ENCODE peak calls at places on chromosomes 1 and 21, in seven cellular contexts. H is IMR-90, P is lower lobe of right lung, S is AG04450, Q is astrocyte of the cerebellum, X is hepatocyte, B is mammary epithelial cell. K is an unnamed sample.

GRCh38 chr1:81660286-81660685 is 140.4 kb upstream of the ADGRL2 start:
- DNase-seq in H (peak; percentile 50), P (no peak), S (no peak), Q (no peak), X (peak; percentile 4), B (no peak), K (no peak)

GRCh38 chr1:96388421-96389310 is 332.9 kb upstream of the PTBP2 start:
- DNase-seq in H (peak; percentile 87), P (no peak), S (peak; percentile 45), Q (peak; percentile 37), X (no peak), B (no peak), K (no peak)

GRCh38 chr21:16154961-16155360 is 425.2 kb downstream of the USP25 start:
- DNase-seq in H (no peak), P (no peak), S (no peak), Q (no peak), X (no peak), B (no peak), K (no peak)

GRCh38 chr1:41917835-41918449 is 780 bp downstream of the HIVEP3 start:
- DNase-seq in H (peak; percentile 29), P (peak; percentile 65), S (no peak), Q (no peak), X (peak; percentile 38), B (peak; percentile 41), K (no peak)

GRCh38 chr1:42176902-42177519 is 12.5 kb upstream of the GUCA2A start:
- DNase-seq in H (peak; percentile 55), P (no peak), S (no peak), Q (peak; percentile 35), X (peak; percentile 66), B (peak; percentile 39), K (no peak)

GRCh38 chr1:193700710-193701355 is 514.4 kb upstream of the B3GALT2 start:
- DNase-seq in H (peak; percentile 79), P (no peak), S (no peak), Q (peak; percentile 38), X (peak; percentile 6), B (peak; percentile 47), K (no peak)

GRCh38 chr1:168488153-168488552 is 55.6 kb downstream of the XCL2 start:
- DNase-seq in H (peak; percentile 25), P (no peak), S (no peak), Q (peak; percentile 85), X (no peak), B (peak; percentile 89), K (peak; percentile 25)

GRCh38 chr1:6949991-6950765 is 164.9 kb downstream of the CAMTA1 start:
- DNase-seq in H (no peak), P (no peak), S (no peak), Q (no peak), X (no peak), B (no peak), K (no peak)

GRCh38 chr21:35257413-35257812 is 208.3 kb upstream of the RUNX1 start:
- DNase-seq in H (peak; percentile 96), P (peak; percentile 48), S (peak; percentile 68), Q (peak; percentile 90), X (peak; percentile 62), B (peak; percentile 95), K (peak; percentile 71)

GRCh38 chr1:199931666-199932377 is 95.7 kb upstream of the NR5A2 start:
- DNase-seq in H (no peak), P (no peak), S (no peak), Q (no peak), X (no peak), B (no peak), K (no peak)

GRCh38 chr1:87151500-87152421 is 176.9 kb upstream of the LMO4 start:
- DNase-seq in H (peak; percentile 58), P (peak; percentile 75), S (peak; percentile 20), Q (no peak), X (peak; percentile 83), B (no peak), K (no peak)